ENCODE peak calls at places on chromosome 10, in nine cellular contexts. One of them, this sample, is unnamed.

GRCh38 chr10:5283305-5284158 is 81.2 kb upstream of the UCN3 start:
- DNase-seq in A549: peak; percentile 93
- DNase-seq in pancreas: peak; percentile 44
- DNase-seq in keratinocyte: no peak
- DNase-seq in gastrocnemius medialis: peak; percentile 19
- DNase-seq in fibroblast of lung: peak; percentile 32
- DNase-seq in heart left ventricle: peak; percentile 55
- DNase-seq in K562: peak; percentile 55
- DNase-seq in Peyer's patch: peak; percentile 77
- DNase-seq in this sample: peak; percentile 53

GRCh38 chr10:77940627-77941026 is 14.1 kb upstream of the DLG5 start:
- DNase-seq in A549: no peak
- DNase-seq in pancreas: no peak
- DNase-seq in keratinocyte: no peak
- DNase-seq in gastrocnemius medialis: no peak
- DNase-seq in fibroblast of lung: no peak
- DNase-seq in heart left ventricle: no peak
- DNase-seq in K562: no peak
- DNase-seq in Peyer's patch: no peak
- DNase-seq in this sample: no peak

GRCh38 chr10:16945566-16945965 is 128.3 kb upstream of the RSU1 start:
- DNase-seq in A549: no peak
- DNase-seq in pancreas: no peak
- DNase-seq in keratinocyte: no peak
- DNase-seq in gastrocnemius medialis: no peak
- DNase-seq in fibroblast of lung: no peak
- DNase-seq in heart left ventricle: no peak
- DNase-seq in K562: no peak
- DNase-seq in Peyer's patch: no peak
- DNase-seq in this sample: no peak

GRCh38 chr10:78630944-78631838 is 437.6 kb upstream of the ZMIZ1 start:
- DNase-seq in A549: no peak
- DNase-seq in pancreas: no peak
- DNase-seq in keratinocyte: no peak
- DNase-seq in gastrocnemius medialis: no peak
- DNase-seq in fibroblast of lung: peak; percentile 84
- DNase-seq in heart left ventricle: peak; percentile 37
- DNase-seq in K562: no peak
- DNase-seq in Peyer's patch: no peak
- DNase-seq in this sample: no peak

GRCh38 chr10:54487743-54488142 is 313.3 kb downstream of the PCDH15 start:
- DNase-seq in A549: no peak
- DNase-seq in pancreas: no peak
- DNase-seq in keratinocyte: no peak
- DNase-seq in gastrocnemius medialis: no peak
- DNase-seq in fibroblast of lung: no peak
- DNase-seq in heart left ventricle: no peak
- DNase-seq in K562: no peak
- DNase-seq in Peyer's patch: no peak
- DNase-seq in this sample: no peak

GRCh38 chr10:7111574-7111973 is 299.3 kb downstream of the SFMBT2 start:
- DNase-seq in A549: no peak
- DNase-seq in pancreas: no peak
- DNase-seq in keratinocyte: peak; percentile 26
- DNase-seq in gastrocnemius medialis: no peak
- DNase-seq in fibroblast of lung: peak; percentile 76
- DNase-seq in heart left ventricle: no peak
- DNase-seq in K562: no peak
- DNase-seq in Peyer's patch: no peak
- DNase-seq in this sample: peak; percentile 73

GRCh38 chr10:55750458-55750857 is 610.6 kb downstream of the ZWINT start:
- DNase-seq in A549: no peak
- DNase-seq in pancreas: no peak
- DNase-seq in keratinocyte: no peak
- DNase-seq in gastrocnemius medialis: no peak
- DNase-seq in fibroblast of lung: no peak
- DNase-seq in heart left ventricle: no peak
- DNase-seq in K562: no peak
- DNase-seq in Peyer's patch: no peak
- DNase-seq in this sample: peak; percentile 70

GRCh38 chr10:78950656-78951587 is 117.8 kb upstream of the ZMIZ1 start:
- DNase-seq in A549: no peak
- DNase-seq in pancreas: peak; percentile 69
- DNase-seq in keratinocyte: no peak
- DNase-seq in gastrocnemius medialis: no peak
- DNase-seq in fibroblast of lung: no peak
- DNase-seq in heart left ventricle: no peak
- DNase-seq in K562: no peak
- DNase-seq in Peyer's patch: no peak
- DNase-seq in this sample: no peak

GRCh38 chr10:17910144-17910789 is 41.5 kb upstream of the SLC39A12 start:
- DNase-seq in A549: peak; percentile 60
- DNase-seq in pancreas: no peak
- DNase-seq in keratinocyte: no peak
- DNase-seq in gastrocnemius medialis: no peak
- DNase-seq in fibroblast of lung: peak; percentile 54
- DNase-seq in heart left ventricle: peak; percentile 29
- DNase-seq in K562: no peak
- DNase-seq in Peyer's patch: peak; percentile 60
- DNase-seq in this sample: peak; percentile 51

GRCh38 chr10:63173468-63174227 is 40.5 kb downstream of the NRBF2 start:
- DNase-seq in A549: no peak
- DNase-seq in pancreas: no peak
- DNase-seq in keratinocyte: no peak
- DNase-seq in gastrocnemius medialis: no peak
- DNase-seq in fibroblast of lung: no peak
- DNase-seq in heart left ventricle: no peak
- DNase-seq in K562: no peak
- DNase-seq in Peyer's patch: no peak
- DNase-seq in this sample: no peak

GRCh38 chr10:63169063-63169462 is 35.9 kb downstream of the NRBF2 start:
- DNase-seq in A549: no peak
- DNase-seq in pancreas: no peak
- DNase-seq in keratinocyte: no peak
- DNase-seq in gastrocnemius medialis: no peak
- DNase-seq in fibroblast of lung: no peak
- DNase-seq in heart left ventricle: no peak
- DNase-seq in K562: no peak
- DNase-seq in Peyer's patch: no peak
- DNase-seq in this sample: no peak

GRCh38 chr10:63169624-63170023 is 36.5 kb downstream of the NRBF2 start:
- DNase-seq in A549: no peak
- DNase-seq in pancreas: no peak
- DNase-seq in keratinocyte: no peak
- DNase-seq in gastrocnemius medialis: no peak
- DNase-seq in fibroblast of lung: no peak
- DNase-seq in heart left ventricle: no peak
- DNase-seq in K562: no peak
- DNase-seq in Peyer's patch: no peak
- DNase-seq in this sample: no peak

GRCh38 chr10:63171255-63171654 is 38.1 kb downstream of the NRBF2 start:
- DNase-seq in A549: no peak
- DNase-seq in pancreas: no peak
- DNase-seq in keratinocyte: no peak
- DNase-seq in gastrocnemius medialis: no peak
- DNase-seq in fibroblast of lung: no peak
- DNase-seq in heart left ventricle: no peak
- DNase-seq in K562: no peak
- DNase-seq in Peyer's patch: no peak
- DNase-seq in this sample: no peak

DNA sequence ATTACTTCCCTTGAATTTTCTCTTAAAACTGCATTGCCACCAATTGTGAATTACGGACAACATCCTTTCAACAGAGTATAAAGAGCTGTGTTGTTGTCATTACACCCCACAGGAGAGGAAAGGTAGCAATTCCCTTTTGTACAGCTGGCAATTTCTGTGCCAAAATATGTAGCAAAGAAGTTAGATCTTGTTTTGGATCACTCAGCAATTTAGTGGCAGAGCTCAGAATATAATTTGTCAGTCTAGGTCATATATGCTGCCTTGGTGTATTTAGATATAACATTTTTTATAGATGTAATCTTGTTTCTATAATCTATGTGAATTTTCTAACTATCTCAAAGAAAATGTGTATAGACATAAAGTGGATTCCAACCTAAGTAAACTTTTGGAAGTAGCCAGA is 38.8 kb downstream of the NRBF2 start:
- DNase-seq in A549: no peak
- DNase-seq in pancreas: no peak
- DNase-seq in keratinocyte: no peak
- DNase-seq in gastrocnemius medialis: no peak
- DNase-seq in fibroblast of lung: no peak
- DNase-seq in heart left ventricle: no peak
- DNase-seq in K562: no peak
- DNase-seq in Peyer's patch: no peak
- DNase-seq in this sample: no peak
- H3K4me1 ChIP-seq in A549: no peaks in the 10 kb centered on the region
- H3K4me1 ChIP-seq in pancreas: no peaks in the 10 kb centered on the region
- H3K4me1 ChIP-seq in keratinocyte: no peaks in the 10 kb centered on the region
- H3K4me1 ChIP-seq in gastrocnemius medialis: peaks cover 8% of the 10 kb centered on the region
- H3K4me1 ChIP-seq in fibroblast of lung: no peaks in the 10 kb centered on the region
- H3K4me1 ChIP-seq in heart left ventricle: peaks cover 15% of the 10 kb centered on the region
- H3K4me1 ChIP-seq in K562: no peaks in the 10 kb centered on the region
- H3K4me1 ChIP-seq in Peyer's patch: no peaks in the 10 kb centered on the region
- H3K4me1 ChIP-seq in this sample: no peaks in the 10 kb centered on the region

GRCh38 chr10:62015994-62016393 is 114.5 kb downstream of the ARID5B start:
- DNase-seq in A549: no peak
- DNase-seq in pancreas: no peak
- DNase-seq in keratinocyte: no peak
- DNase-seq in gastrocnemius medialis: no peak
- DNase-seq in fibroblast of lung: no peak
- DNase-seq in heart left ventricle: peak; percentile 48
- DNase-seq in K562: peak; percentile 45
- DNase-seq in Peyer's patch: no peak
- DNase-seq in this sample: no peak
- H3K27ac ChIP-seq in A549: no peak overlapping the region
- H3K27ac ChIP-seq in pancreas: no peak overlapping the region
- H3K27ac ChIP-seq in keratinocyte: no peak overlapping the region
- H3K27ac ChIP-seq in gastrocnemius medialis: no peak overlapping the region
- H3K27ac ChIP-seq in fibroblast of lung: peak overlapping the region; percentile 0
- H3K27ac ChIP-seq in heart left ventricle: peak overlapping the region; percentile 27
- H3K27ac ChIP-seq in K562: no peak overlapping the region
- H3K27ac ChIP-seq in Peyer's patch: no peak overlapping the region
- H3K27ac ChIP-seq in this sample: no peak overlapping the region

GRCh38 chr10:22854935-22855421 is 72.9 kb upstream of the ARMC3 start:
- DNase-seq in A549: no peak
- DNase-seq in pancreas: no peak
- DNase-seq in keratinocyte: no peak
- DNase-seq in gastrocnemius medialis: no peak
- DNase-seq in fibroblast of lung: peak; percentile 47
- DNase-seq in heart left ventricle: no peak
- DNase-seq in K562: no peak
- DNase-seq in Peyer's patch: no peak
- DNase-seq in this sample: no peak
- TF ChIP-seq CTCF in A549: no peak
- TF ChIP-seq CTCF in pancreas: no peak
- TF ChIP-seq CTCF in keratinocyte: no peak
- TF ChIP-seq CTCF in gastrocnemius medialis: no peak
- TF ChIP-seq CTCF in fibroblast of lung: peak; percentile 7
- TF ChIP-seq CTCF in heart left ventricle: no peak
- TF ChIP-seq CTCF in K562: peak; percentile 34
- TF ChIP-seq CTCF in Peyer's patch: no peak
- TF ChIP-seq CTCF in this sample: no peak

DNA sequence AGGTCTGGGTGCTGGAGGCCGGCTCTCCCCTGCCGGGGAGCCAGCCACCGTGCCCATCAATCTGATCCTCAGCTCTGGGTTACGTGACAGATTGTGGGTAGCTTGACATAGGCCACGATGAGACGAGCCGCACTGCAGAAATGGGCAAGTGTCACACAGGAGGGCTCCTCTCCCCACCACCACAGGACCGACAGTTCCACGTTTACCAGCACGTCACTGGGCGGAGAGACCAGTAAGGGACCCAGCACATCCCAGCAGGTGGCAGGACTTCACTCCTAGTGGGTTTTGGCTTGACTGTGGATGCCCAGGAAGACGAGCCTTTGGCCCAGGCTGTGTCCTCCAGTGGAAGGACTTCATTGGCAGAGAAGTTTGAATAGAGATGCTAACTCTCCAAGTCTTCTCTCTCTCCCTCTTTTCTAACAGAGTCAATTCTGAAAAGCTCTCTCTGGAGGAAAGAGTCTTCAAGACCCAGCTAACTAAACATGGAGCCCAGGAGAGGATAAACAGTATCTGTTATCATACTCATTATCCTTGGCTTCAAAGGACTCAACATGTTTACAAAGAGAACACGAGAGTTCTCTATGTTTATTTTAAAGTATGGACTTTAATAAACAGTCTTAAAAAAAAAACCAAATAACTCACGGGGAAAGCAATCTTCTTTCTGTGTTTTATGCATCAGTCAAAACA is 129.3 kb upstream of the JCAD start:
- DNase-seq in A549: no peak
- DNase-seq in pancreas: no peak
- DNase-seq in keratinocyte: no peak
- DNase-seq in gastrocnemius medialis: no peak
- DNase-seq in fibroblast of lung: no peak
- DNase-seq in heart left ventricle: no peak
- DNase-seq in K562: no peak
- DNase-seq in Peyer's patch: no peak
- DNase-seq in this sample: no peak
- H3K4me1 ChIP-seq in A549: peaks cover 15% of the 10 kb centered on the region
- H3K4me1 ChIP-seq in pancreas: no peaks in the 10 kb centered on the region
- H3K4me1 ChIP-seq in keratinocyte: peaks cover 2% of the 10 kb centered on the region
- H3K4me1 ChIP-seq in gastrocnemius medialis: no peaks in the 10 kb centered on the region
- H3K4me1 ChIP-seq in fibroblast of lung: peaks cover 14% of the 10 kb centered on the region
- H3K4me1 ChIP-seq in heart left ventricle: peaks cover 11% of the 10 kb centered on the region
- H3K4me1 ChIP-seq in K562: peaks cover 9% of the 10 kb centered on the region
- H3K4me1 ChIP-seq in Peyer's patch: no peaks in the 10 kb centered on the region
- H3K4me1 ChIP-seq in this sample: peaks cover 20% of the 10 kb centered on the region

DNA sequence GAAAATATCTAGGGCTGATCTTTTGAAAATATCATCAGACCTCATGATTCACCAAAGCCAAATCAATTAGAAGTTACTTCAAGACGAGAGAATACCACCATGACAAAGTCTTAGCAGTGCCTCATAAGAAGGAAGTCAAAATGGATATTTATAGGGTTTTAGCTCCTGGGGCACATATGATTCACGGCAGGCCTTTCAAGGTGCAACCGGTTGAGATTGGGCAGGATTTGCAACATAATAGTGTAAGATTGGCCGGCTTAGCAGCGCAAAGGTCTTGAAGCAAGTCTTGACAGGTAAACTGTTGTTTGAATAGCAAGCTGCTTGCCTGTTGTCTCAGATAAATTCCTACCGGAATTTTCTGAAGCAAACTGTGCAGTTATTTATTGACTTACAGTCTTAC is 17.5 kb downstream of the ADRB1 start:
- DNase-seq in A549: no peak
- DNase-seq in pancreas: no peak
- DNase-seq in keratinocyte: peak; percentile 59
- DNase-seq in gastrocnemius medialis: no peak
- DNase-seq in fibroblast of lung: no peak
- DNase-seq in heart left ventricle: no peak
- DNase-seq in K562: no peak
- DNase-seq in Peyer's patch: no peak
- DNase-seq in this sample: no peak
- H3K27ac ChIP-seq in A549: no peak overlapping the region
- H3K27ac ChIP-seq in pancreas: no peak overlapping the region
- H3K27ac ChIP-seq in keratinocyte: peak overlapping the region; percentile 71
- H3K27ac ChIP-seq in gastrocnemius medialis: no peak overlapping the region
- H3K27ac ChIP-seq in fibroblast of lung: no peak overlapping the region
- H3K27ac ChIP-seq in heart left ventricle: no peak overlapping the region
- H3K27ac ChIP-seq in K562: no peak overlapping the region
- H3K27ac ChIP-seq in Peyer's patch: no peak overlapping the region
- H3K27ac ChIP-seq in this sample: no peak overlapping the region